ENCODE peak calls at places on chromosome 7, in eight cellular contexts. A is transverse colon, P is A549, M is HFF-Myc, E is tibial nerve, H is fibroblast of mammary gland, T is kidney epithelial cell, S is cardiac muscle cell. O is an unnamed sample.

GRCh38 chr7:132113536-132114409 is 462.5 kb downstream of the PLXNA4 start:
- DNase-seq in P (no peak), H (no peak), A (no peak), T (no peak), E (no peak), S (no peak), M (no peak), O (peak)

GRCh38 chr7:6422926-6423632 is 24.7 kb downstream of the DAGLB start:
- DNase-seq in S (no peak), M (no peak), T (no peak), E (no peak), P (no peak), H (no peak), A (no peak), O (no peak)

GRCh38 chr7:151902306-151902705 is 25.4 kb upstream of the PRKAG2 start:
- DNase-seq in P (no peak), S (no peak), A (no peak), H (no peak), E (no peak), T (no peak), M (no peak), O (no peak)

GRCh38 chr7:147982307-147982706 is 608.3 kb upstream of the C7orf33 start:
- DNase-seq in E (no peak), S (no peak), M (no peak), P (no peak), T (no peak), H (no peak), A (no peak), O (no peak)

GRCh38 chr7:32154797-32155196 is 84.6 kb upstream of the PDE1C start:
- DNase-seq in P (no peak), S (no peak), H (peak), T (no peak), M (no peak), E (no peak), A (no peak), O (no peak)

GRCh38 chr7:120990468-120991118 is 2.1 kb downstream of the CPED1 start:
- DNase-seq in S (no peak), H (no peak), T (no peak), M (no peak), E (no peak), P (no peak), A (no peak), O (no peak)

GRCh38 chr7:148304456-148304855 is 286.1 kb upstream of the C7orf33 start:
- DNase-seq in M (no peak), P (no peak), E (no peak), T (no peak), H (no peak), A (peak), S (no peak), O (no peak)

GRCh38 chr7:16817536-16817935 is 12.7 kb upstream of the AGR2 start:
- DNase-seq in A (no peak), P (peak), E (no peak), T (peak), M (no peak), S (no peak), H (peak), O (peak)

GRCh38 chr7:105675873-105676484 is 94.7 kb upstream of the EFCAB10 start:
- DNase-seq in A (peak), S (peak), P (no peak), H (no peak), T (no peak), M (no peak), E (no peak), O (no peak)

GRCh38 chr7:135102372-135102771 is 45.5 kb upstream of the TMEM140 start:
- DNase-seq in E (no peak), P (no peak), M (no peak), A (no peak), T (no peak), H (no peak), S (no peak), O (no peak)

GRCh38 chr7:110372685-110373084 is 718.2 kb upstream of the LRRN3 start:
- DNase-seq in T (no peak), E (no peak), S (no peak), P (no peak), M (no peak), H (no peak), A (no peak), O (no peak)

GRCh38 chr7:152435384-152436278 is at the start of gene KMT2C:
- DNase-seq in E (peak), S (peak), P (no peak), H (peak), T (no peak), A (peak), M (no peak), O (peak)

GRCh38 chr7:30285067-30285530 is 702 bp downstream of the ZNRF2 start:
- DNase-seq in A (peak), H (peak), P (no peak), M (no peak), E (no peak), T (no peak), S (peak), O (no peak)

GRCh38 chr7:141158562-141158961 is 84.7 kb downstream of the TMEM178B start:
- DNase-seq in E (peak), T (peak), P (peak), H (peak), A (peak), M (peak), S (no peak), O (peak)

GRCh38 chr7:25259487-25260243 is 31.4 kb upstream of the NPVF start:
- DNase-seq in M (peak), S (peak), P (peak), T (no peak), E (peak), H (peak), A (peak), O (peak)

GRCh38 chr7:29337628-29338116 is 143.1 kb downstream of the CHN2 start:
- DNase-seq in M (no peak), T (no peak), E (no peak), H (no peak), S (no peak), A (no peak), P (no peak), O (peak)

GRCh38 chr7:87219545-87220025 is at the start of gene TMEM243:
- DNase-seq in A (peak), E (peak), P (peak), S (peak), H (peak), M (no peak), T (no peak), O (peak)

GRCh38 chr7:45073031-45073842 is 15.5 kb downstream of the NACAD start:
- DNase-seq in A (no peak), T (no peak), M (no peak), H (peak), S (no peak), E (no peak), P (no peak), O (no peak)

GRCh38 chr7:155858521-155859061 is 46.3 kb upstream of the SHH start:
- DNase-seq in M (no peak), S (no peak), A (no peak), P (peak), T (peak), E (no peak), H (peak), O (no peak)

GRCh38 chr7:12708314-12708713 is 20.9 kb downstream of the ARL4A start:
- DNase-seq in E (no peak), P (no peak), T (no peak), M (no peak), A (no peak), S (no peak), H (no peak), O (no peak)
- H3K4me3 ChIP-seq in E (no peak), P (no peak), T (no peak), M (no peak), A (no peak), S (no peak), H (no peak), O (no peak)

GRCh38 chr7:96198047-96198636 is 123.8 kb downstream of the SLC25A13 start:
- DNase-seq in M (no peak), E (no peak), P (no peak), T (no peak), H (no peak), S (no peak), A (no peak), O (no peak)
- TF ChIP-seq CTCF in M (no peak), E (no peak), P (no peak), T (no peak), H (no peak), S (no peak), A (no peak), O (no peak)

GRCh38 chr7:157018997-157019591 is 8.6 kb upstream of the MNX1 start:
- DNase-seq in E (no peak), S (no peak), A (no peak), H (no peak), P (no peak), M (no peak), T (no peak), O (no peak)
- H3K4me3 ChIP-seq in E (no peak), S (no peak), A (peak), H (no peak), P (no peak), M (no peak), T (no peak), O (no peak)

GRCh38 chr7:79610301-79610700 is 156.8 kb upstream of the MAGI2 start:
- DNase-seq in A (no peak), M (no peak), H (no peak), S (no peak), T (no peak), E (no peak), P (no peak), O (no peak)
- TF ChIP-seq CTCF in A (no peak), M (no peak), H (no peak), S (no peak), T (no peak), E (no peak), P (no peak), O (no peak)